ENCODE peak calls at places on chromosomes 1 and 21, in nine cellular contexts. D is epithelial cell of proximal tubule; A is DMS153; P is fibroblast of villous mesenchyme; X is NCI-H1092; Y is stimulated activated CD4-positive, alpha-beta T cell treated with anti-CD3 and anti-CD28 coated beads, Interleukin-12 subunit alpha, Interleukin-12 subunit beta, amount 100 ng/mL, for 4 hours; Q is central memory CD4-positive, alpha-beta T cell; F is NCI-H1436 treated with DMSO at 0.1 percent for 48 hours; B is IMR-90. Z is an unnamed sample.

GRCh38 chr1:96721382-96722160 is at the start of gene PTBP2:
- DNase-seq in A (peak), F (peak), D (no peak), P (peak), B (peak), Q (peak), X (peak), Y (peak), Z (peak)

GRCh38 chr21:19275065-19275464 is 871.5 kb upstream of the TMPRSS15 start:
- DNase-seq in Q (no peak), X (no peak), A (no peak), P (no peak), B (no peak), Y (no peak), F (no peak), D (no peak), Z (no peak)

GRCh38 chr1:1629430-1630190 is 2.4 kb upstream of the MMP23B start:
- DNase-seq in P (no peak), D (no peak), Q (peak), A (no peak), B (no peak), F (no peak), X (no peak), Y (peak), Z (peak)

GRCh38 chr1:175383239-175383638 is 190.7 kb upstream of the KIAA0040 start:
- DNase-seq in P (no peak), X (peak), B (no peak), D (no peak), F (no peak), Y (no peak), A (no peak), Q (no peak), Z (no peak)

GRCh38 chr1:29297476-29297875 is 61.2 kb downstream of the PTPRU start:
- DNase-seq in P (no peak), Y (no peak), F (no peak), D (no peak), B (peak), A (no peak), Q (no peak), X (no peak), Z (no peak)

GRCh38 chr1:115838426-115838804 is 2.5 kb downstream of the NHLH2 start:
- DNase-seq in B (no peak), P (no peak), Y (no peak), D (no peak), F (no peak), A (no peak), X (no peak), Q (no peak), Z (peak)

GRCh38 chr1:181910905-181911304 is 150.6 kb downstream of the ZNF648 start:
- DNase-seq in B (no peak), A (no peak), Q (no peak), Y (no peak), X (no peak), D (no peak), F (no peak), P (no peak), Z (no peak)

GRCh38 chr21:25361097-25361496 is 246.2 kb downstream of the MRPL39 start:
- DNase-seq in X (no peak), D (no peak), F (no peak), Y (no peak), B (no peak), A (no peak), P (no peak), Q (no peak), Z (no peak)

GRCh38 chr1:43549921-43550597 is 19.4 kb downstream of the PTPRF start:
- DNase-seq in Y (no peak), F (no peak), D (no peak), A (peak), Q (no peak), P (no peak), X (peak), B (no peak), Z (peak)

GRCh38 chr1:156523801-156524480 is 23.4 kb upstream of the MEF2D start:
- DNase-seq in Y (no peak), B (no peak), P (no peak), D (no peak), Q (no peak), F (no peak), X (no peak), A (no peak), Z (no peak)

GRCh38 chr1:30708361-30708728 is 15.0 kb downstream of the MATN1 start:
- DNase-seq in X (no peak), Y (no peak), B (no peak), A (no peak), D (no peak), P (no peak), Q (no peak), F (no peak), Z (no peak)